ENCODE peak calls at places on chromosomes 7 and 10, in five cellular contexts. V is prostate gland, D is heart right ventricle, X is right atrium auricular region, Q is ascending aorta. H is an unnamed sample.

GRCh38 chr10:115051216-115051615 is 41.9 kb upstream of the ATRNL1 start:
- DNase-seq in V (no peak), D (no peak), X (no peak), Q (no peak), H (no peak)

GRCh38 chr7:255721-256361 is 34.1 kb upstream of the FOXL3 start:
- DNase-seq in V (no peak), D (no peak), X (no peak), Q (no peak), H (no peak)

GRCh38 chr7:117759950-117760640 is 113.1 kb downstream of the CTTNBP2 start:
- DNase-seq in V (no peak), D (no peak), X (no peak), Q (no peak), H (no peak)

GRCh38 chr7:148286150-148286549 is 304.4 kb upstream of the C7orf33 start:
- DNase-seq in V (no peak), D (no peak), X (no peak), Q (no peak), H (no peak)

GRCh38 chr7:156491435-156491834 is 149.1 kb upstream of the RNF32 start:
- DNase-seq in V (no peak), D (no peak), X (no peak), Q (no peak), H (no peak)

GRCh38 chr10:53440641-53441040 is 668.1 kb upstream of the MBL2 start:
- DNase-seq in V (no peak), D (no peak), X (no peak), Q (no peak), H (no peak)

GRCh38 chr10:64011871-64012714 is 490.9 kb downstream of the REEP3 start:
- DNase-seq in V (no peak), D (no peak), X (no peak), Q (no peak), H (peak; percentile 26)

GRCh38 chr10:73168486-73168844 is 546 bp downstream of the FAM149B1 start:
- DNase-seq in V (no peak), D (no peak), X (no peak), Q (no peak), H (no peak)

GRCh38 chr10:125521721-125522680 is 161.0 kb downstream of the TEX36 start:
- DNase-seq in V (no peak), D (no peak), X (no peak), Q (no peak), H (peak; percentile 17)

GRCh38 chr10:129191848-129192247 is 275.2 kb upstream of the MGMT start:
- DNase-seq in V (no peak), D (no peak), X (no peak), Q (no peak), H (peak; percentile 90)

GRCh38 chr10:123995461-123996131 is 97.8 kb downstream of the CHST15 start:
- DNase-seq in V (no peak), D (peak; percentile 38), X (peak; percentile 60), Q (peak; percentile 80), H (peak; percentile 93)

GRCh38 chr10:16505168-16505567 is 16.5 kb downstream of the C1QL3 start:
- DNase-seq in V (no peak), D (no peak), X (no peak), Q (no peak), H (no peak)

GRCh38 chr10:62618576-62619408 is 185.7 kb upstream of the ADO start:
- DNase-seq in V (peak; percentile 1), D (no peak), X (no peak), Q (no peak), H (peak; percentile 88)

GRCh38 chr10:86931872-86932271 is 25.5 kb downstream of the MMRN2 start:
- DNase-seq in V (no peak), D (no peak), X (no peak), Q (no peak), H (no peak)

GRCh38 chr7:116454377-116454776 is 45.2 kb upstream of the CAV2 start:
- DNase-seq in V (no peak), D (no peak), X (no peak), Q (no peak), H (no peak)

GRCh38 chr7:139915864-139916716 is 87.0 kb downstream of the TBXAS1 start:
- DNase-seq in V (peak; percentile 39), D (no peak), X (peak; percentile 69), Q (peak; percentile 79), H (no peak)

GRCh38 chr7:71539615-71540014 is 407.7 kb downstream of the GALNT17 start:
- DNase-seq in V (no peak), D (no peak), X (no peak), Q (no peak), H (no peak)

GRCh38 chr7:76425156-76425555 is 406 bp downstream of the ZP3 start:
- DNase-seq in V (no peak), D (no peak), X (no peak), Q (no peak), H (no peak)

GRCh38 chr7:131502810-131503545 is 53.5 kb downstream of the PODXL start:
- DNase-seq in V (no peak), D (peak; percentile 72), X (peak; percentile 72), Q (no peak), H (no peak)

GRCh38 chr10:14953452-14954000 is 370 bp downstream of the DCLRE1C start:
- DNase-seq in V (peak; percentile 11), D (peak; percentile 37), X (peak; percentile 67), Q (peak; percentile 84), H (peak; percentile 92)

GRCh38 chr10:75097666-75098285 is 13.7 kb upstream of the SAMD8 start:
- DNase-seq in V (no peak), D (no peak), X (no peak), Q (no peak), H (no peak)

GRCh38 chr7:132580717-132581285 is 4.5 kb upstream of the PLXNA4 start:
- DNase-seq in V (peak; percentile 76), D (peak; percentile 81), X (peak; percentile 78), Q (peak; percentile 82), H (no peak)

GRCh38 chr7:135291809-135292253 is 58.2 kb downstream of the STRA8 start:
- DNase-seq in V (no peak), D (no peak), X (no peak), Q (no peak), H (no peak)

GRCh38 chr10:31274310-31274709 is 44.7 kb upstream of the ZEB1 start:
- DNase-seq in V (no peak), D (no peak), X (no peak), Q (no peak), H (no peak)

GRCh38 chr7:16264436-16265183 is 156.7 kb downstream of the CRPPA start:
- DNase-seq in V (no peak), D (no peak), X (no peak), Q (no peak), H (no peak)

GRCh38 chr10:124150189-124150806 is 56.9 kb upstream of the CHST15 start:
- DNase-seq in V (no peak), D (no peak), X (no peak), Q (peak; percentile 47), H (no peak)

GRCh38 chr7:115825736-115826135 is 204.8 kb downstream of the TFEC start:
- DNase-seq in V (no peak), D (no peak), X (no peak), Q (no peak), H (no peak)

GRCh38 chr10:6401562-6402348 is 178.3 kb downstream of the PRKCQ start:
- DNase-seq in V (peak; percentile 80), D (peak; percentile 80), X (peak; percentile 88), Q (peak; percentile 88), H (no peak)

GRCh38 chr10:49153971-49154370 is 20.1 kb upstream of the FAM170B start:
- DNase-seq in V (no peak), D (no peak), X (no peak), Q (peak; percentile 50), H (no peak)

GRCh38 chr7:17625038-17625437 is 315.3 kb downstream of the SNX13 start:
- DNase-seq in V (no peak), D (no peak), X (no peak), Q (no peak), H (no peak)

GRCh38 chr7:129188892-129189660 is 643 bp downstream of the SMO start:
- DNase-seq in V (no peak), D (no peak), X (no peak), Q (peak; percentile 65), H (no peak)

GRCh38 chr7:28180031-28180363 is 598 bp downstream of the JAZF1 start:
- DNase-seq in V (no peak), D (no peak), X (no peak), Q (no peak), H (no peak)

GRCh38 chr10:34523017-34523767 is 291.9 kb downstream of the PARD3 start:
- DNase-seq in V (no peak), D (no peak), X (no peak), Q (no peak), H (no peak)

GRCh38 chr7:118114175-118114574 is 69.8 kb upstream of the LSM8 start:
- DNase-seq in V (no peak), D (no peak), X (no peak), Q (no peak), H (no peak)

DNA sequence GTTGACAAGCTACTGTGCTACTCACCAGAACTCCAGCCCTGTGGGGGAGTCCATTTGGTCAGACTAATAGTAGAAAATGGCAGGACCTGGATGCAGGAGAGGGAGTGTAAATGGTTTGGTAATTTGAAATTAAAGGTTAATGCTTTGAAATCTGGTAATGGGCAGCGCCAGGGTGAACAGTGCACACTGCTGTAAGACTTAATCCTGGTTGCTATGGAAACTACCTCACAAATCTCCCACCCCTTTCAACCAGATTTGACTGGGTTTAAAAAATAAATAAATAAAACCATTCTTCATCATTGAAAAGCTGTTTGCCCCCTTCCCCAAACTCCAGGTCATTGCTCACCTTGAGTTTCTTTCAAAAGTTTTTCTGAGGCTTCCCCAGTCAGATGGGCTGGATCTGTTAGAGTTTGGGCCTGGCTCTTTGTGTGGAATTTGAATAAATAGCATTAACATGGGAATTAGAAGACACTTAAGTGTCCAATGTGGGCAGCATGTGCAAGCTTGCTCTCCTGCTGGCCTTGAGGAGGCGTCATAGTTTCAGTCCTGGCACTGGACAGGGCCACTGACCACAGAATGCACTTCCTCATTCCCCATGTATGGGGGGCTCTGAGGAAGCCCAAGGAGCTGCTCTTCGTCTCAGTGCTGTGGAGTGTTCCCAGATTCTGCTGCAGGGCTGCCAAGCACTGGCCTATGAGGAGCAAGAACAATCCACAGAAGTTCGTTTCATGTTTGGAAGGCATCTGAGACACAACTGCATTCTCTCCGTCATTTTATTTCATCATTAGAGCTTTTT is 90.7 kb downstream of the LRRC4 start:
- DNase-seq in V (no peak), D (peak; percentile 4), X (no peak), Q (no peak), H (no peak)
- TF ChIP-seq CTCF in V (no peak), D (no peak), X (no peak), Q (no peak), H (no peak)

GRCh38 chr10:131778385-131778784 is 122.4 kb upstream of the PPP2R2D start:
- DNase-seq in V (no peak), D (no peak), X (no peak), Q (no peak), H (no peak)
- H3K4me1 ChIP-seq in V (no peaks in the 10 kb centered on the region), D (no peaks in the 10 kb centered on the region), X (no peaks in the 10 kb centered on the region), Q (no peaks in the 10 kb centered on the region), H (no peaks in the 10 kb centered on the region)

GRCh38 chr7:25862254-25862992 is 289.6 kb upstream of the NFE2L3 start:
- DNase-seq in V (peak; percentile 43), D (peak; percentile 78), X (no peak), Q (peak; percentile 91), H (no peak)
- H3K4me3 ChIP-seq in V (no peak overlapping the region), D (no peak overlapping the region), X (no peak overlapping the region), Q (no peak overlapping the region), H (no peak overlapping the region)

GRCh38 chr10:22087365-22087738 is 83.8 kb upstream of the DNAJC1 start:
- DNase-seq in V (no peak), D (no peak), X (no peak), Q (no peak), H (no peak)

GRCh38 chr10:22086730-22087364 is 83.3 kb upstream of the DNAJC1 start:
- DNase-seq in V (peak; percentile 92), D (peak; percentile 87), X (peak; percentile 84), Q (no peak), H (no peak)
- TF ChIP-seq CTCF in V (no peak), D (no peak), X (no peak), Q (no peak), H (no peak)

GRCh38 chr10:43138757-43139241 is 554 bp downstream of the CSGALNACT2 start:
- DNase-seq in V (no peak), D (no peak), X (peak; percentile 63), Q (no peak), H (peak; percentile 91)
- H3K4me1 ChIP-seq in V (no peaks in the 10 kb centered on the region), D (peaks cover 31% of the 10 kb centered on the region), X (peaks cover 25% of the 10 kb centered on the region), Q (peaks cover 15% of the 10 kb centered on the region), H (peaks cover 45% of the 10 kb centered on the region)